ENCODE peak calls at places on chromosomes 3 and 15, in four cellular contexts. K is HepG2, D is GM12878, Z is H1. P is an unnamed sample.

GRCh38 chr15:59814409-59814808 is 125.3 kb upstream of the BNIP2 start:
- DNase-seq in K (no peak), D (no peak), Z (no peak), P (no peak)

GRCh38 chr3:183226333-183226732 is 26.7 kb upstream of the B3GNT5 start:
- DNase-seq in K (no peak), D (no peak), Z (no peak), P (no peak)

GRCh38 chr15:77402740-77403379 is 17.0 kb downstream of the PEAK1 start:
- DNase-seq in K (no peak), D (no peak), Z (no peak), P (no peak)

GRCh38 chr3:54518011-54518675 is 395.8 kb downstream of the CACNA2D3 start:
- DNase-seq in K (no peak), D (no peak), Z (no peak), P (no peak)

GRCh38 chr15:78552597-78552996 is 12.4 kb downstream of the PSMA4 start:
- DNase-seq in K (no peak), D (no peak), Z (no peak), P (no peak)

GRCh38 chr3:101072299-101072698 is 79.1 kb upstream of the ABI3BP start:
- DNase-seq in K (no peak), D (no peak), Z (no peak), P (no peak)

GRCh38 chr3:62109534-62109933 is 263.8 kb downstream of the FEZF2 start:
- DNase-seq in K (peak; percentile 20), D (no peak), Z (no peak), P (no peak)

GRCh38 chr3:10160346-10160745 is 4.4 kb upstream of the IRAK2 start:
- DNase-seq in K (no peak), D (no peak), Z (no peak), P (no peak)

GRCh38 chr3:194930439-194931204 is 244.9 kb downstream of the FAM43A start:
- DNase-seq in K (peak; percentile 31), D (no peak), Z (peak; percentile 6), P (no peak)

GRCh38 chr3:134753999-134754742 is 40.9 kb upstream of the EPHB1 start:
- DNase-seq in K (no peak), D (no peak), Z (peak; percentile 37), P (no peak)

GRCh38 chr3:15636028-15636709 is 34.6 kb downstream of the BTD start:
- DNase-seq in K (no peak), D (no peak), Z (no peak), P (no peak)

GRCh38 chr3:13615019-13615528 is 66.1 kb downstream of the FBLN2 start:
- DNase-seq in K (no peak), D (no peak), Z (no peak), P (no peak)

GRCh38 chr3:139110072-139110830 is 65.6 kb upstream of the PRR23C start:
- DNase-seq in K (no peak), D (no peak), Z (peak; percentile 14), P (no peak)

GRCh38 chr3:139113231-139113749 is 68.6 kb upstream of the PRR23C start:
- DNase-seq in K (no peak), D (no peak), Z (peak; percentile 45), P (peak; percentile 36)

GRCh38 chr3:139111392-139112229 is 66.9 kb upstream of the PRR23C start:
- DNase-seq in K (peak; percentile 12), D (no peak), Z (peak; percentile 87), P (peak; percentile 64)

GRCh38 chr3:139113766-139114165 is 69.1 kb upstream of the PRR23C start:
- DNase-seq in K (no peak), D (no peak), Z (peak; percentile 41), P (no peak)

DNA sequence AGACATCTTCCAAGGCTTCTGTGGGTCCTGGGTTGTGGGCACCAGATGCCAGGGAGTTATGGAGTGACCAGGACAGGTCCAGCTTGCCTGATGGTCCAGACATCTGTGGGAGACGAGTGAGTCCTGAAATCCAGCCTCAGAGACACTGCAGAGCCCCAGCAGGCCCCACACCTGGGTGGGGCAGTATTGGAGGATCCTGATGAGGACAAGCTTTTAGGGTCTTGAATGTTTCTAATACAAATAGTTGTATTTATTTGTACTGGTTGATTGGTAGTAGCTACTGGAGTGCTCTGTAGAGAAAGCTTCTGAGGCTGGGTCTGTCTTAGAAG is 67.5 kb upstream of the PRR23C start:
- DNase-seq in K (no peak), D (no peak), Z (no peak), P (no peak)
- TF ChIP-seq BRCA1 in K (no peak), D (no peak), Z (no peak), P (no peak)

GRCh38 chr3:139199421-139200010 is 144.3 kb upstream of the MRPS22 start:
- DNase-seq in K (no peak), D (no peak), Z (no peak), P (no peak)
- TF ChIP-seq CEBPB in K (no peak), D (no peak), Z (no peak), P (no peak)

DNA sequence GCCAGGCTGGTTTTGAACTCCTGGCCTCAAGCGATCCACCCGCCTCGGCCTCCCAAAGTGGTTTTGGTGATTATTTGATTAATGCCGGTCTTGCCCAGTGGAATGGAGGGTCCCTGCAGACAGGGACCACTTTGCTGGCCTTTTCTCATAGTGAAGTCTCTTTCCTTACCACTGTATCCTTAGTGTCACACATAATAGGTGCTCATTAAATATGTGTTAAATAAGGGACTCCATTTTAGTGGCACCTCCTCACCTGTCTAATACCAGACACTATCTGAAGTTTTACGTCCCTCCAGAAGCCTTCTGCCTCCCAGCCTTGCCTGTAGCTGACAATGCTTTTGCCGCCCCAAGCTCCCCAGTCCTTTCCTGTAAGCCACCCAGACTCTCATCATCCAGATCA is 91.3 kb downstream of the AAGAB start:
- DNase-seq in K (no peak), D (no peak), Z (no peak), P (no peak)
- TF ChIP-seq BRCA1 in K (no peak), D (no peak), Z (no peak), P (no peak)

GRCh38 chr15:64461577-64462162 is 1.3 kb downstream of the ZNF609 start:
- DNase-seq in K (peak; percentile 6), D (no peak), Z (no peak), P (peak; percentile 49)
- TF ChIP-seq CEBPB in K (no peak), D (no peak), Z (no peak), P (no peak)